ENCODE peak calls at places on chromosomes 2 and 18, in seven cellular contexts. Y is transverse colon, P is GM23338, K is suprapubic skin, B is sigmoid colon, L is stomach, W is HCT116. M is an unnamed sample.

GRCh38 chr2:225002656-225003045 is 39.6 kb downstream of the DOCK10 start:
- DNase-seq in Y (no peak), P (no peak), K (no peak), B (no peak), L (no peak), W (no peak), M (peak; percentile 75)

GRCh38 chr2:72925328-72925943 is 8.1 kb downstream of the EMX1 start:
- DNase-seq in Y (no peak), P (peak; percentile 70), K (no peak), B (peak; percentile 35), L (peak; percentile 18), W (no peak), M (no peak)

GRCh38 chr18:48862116-48862515 is 88.6 kb downstream of the SMAD7 start:
- DNase-seq in Y (no peak), P (no peak), K (no peak), B (no peak), L (no peak), W (no peak), M (peak; percentile 47)

GRCh38 chr18:13455960-13456471 is 237.5 kb downstream of the LDLRAD4 start:
- DNase-seq in Y (no peak), P (no peak), K (peak; percentile 45), B (no peak), L (no peak), W (no peak), M (no peak)

GRCh38 chr18:2883137-2883671 is 36.4 kb downstream of the EMILIN2 start:
- DNase-seq in Y (peak; percentile 19), P (no peak), K (peak; percentile 52), B (no peak), L (no peak), W (no peak), M (peak; percentile 84)

GRCh38 chr2:143758629-143759330 is 629.6 kb downstream of the ARHGAP15 start:
- DNase-seq in Y (no peak), P (peak; percentile 58), K (no peak), B (no peak), L (no peak), W (no peak), M (no peak)

GRCh38 chr18:52715961-52716360 is 376.0 kb downstream of the DCC start:
- DNase-seq in Y (no peak), P (no peak), K (no peak), B (no peak), L (no peak), W (no peak), M (no peak)

GRCh38 chr2:70328921-70329561 is 27.2 kb upstream of the FAM136A start:
- DNase-seq in Y (peak; percentile 87), P (peak; percentile 54), K (no peak), B (no peak), L (peak; percentile 73), W (peak; percentile 96), M (no peak)

GRCh38 chr2:135132314-135132713 is 80.2 kb downstream of the RAB3GAP1 start:
- DNase-seq in Y (no peak), P (no peak), K (no peak), B (no peak), L (no peak), W (no peak), M (no peak)

GRCh38 chr2:54551123-54551756 is 95.1 kb downstream of the SPTBN1 start:
- DNase-seq in Y (peak; percentile 33), P (peak; percentile 80), K (no peak), B (no peak), L (peak; percentile 72), W (no peak), M (no peak)

GRCh38 chr18:13614701-13615288 is 111.6 kb downstream of the FAM210A start:
- DNase-seq in Y (no peak), P (no peak), K (no peak), B (peak; percentile 67), L (no peak), W (no peak), M (peak; percentile 78)

GRCh38 chr2:33336036-33336625 is 140.3 kb upstream of the RASGRP3 start:
- DNase-seq in Y (no peak), P (no peak), K (no peak), B (no peak), L (no peak), W (no peak), M (no peak)

GRCh38 chr18:4528405-4528804 is 73.3 kb upstream of the DLGAP1 start:
- DNase-seq in Y (no peak), P (no peak), K (no peak), B (no peak), L (no peak), W (no peak), M (no peak)

GRCh38 chr2:1054399-1054798 is 103.8 kb downstream of the SNTG2 start:
- DNase-seq in Y (no peak), P (no peak), K (no peak), B (no peak), L (no peak), W (no peak), M (no peak)

GRCh38 chr2:68745006-68745405 is 10.4 kb downstream of the ARHGAP25 start:
- DNase-seq in Y (no peak), P (no peak), K (no peak), B (no peak), L (no peak), W (no peak), M (no peak)

GRCh38 chr2:75512455-75513212 is 48.1 kb downstream of the EVA1A start:
- DNase-seq in Y (no peak), P (no peak), K (no peak), B (no peak), L (no peak), W (no peak), M (no peak)

GRCh38 chr2:219406861-219407230 is 11.3 kb upstream of the DES start:
- DNase-seq in Y (peak; percentile 60), P (no peak), K (no peak), B (peak; percentile 97), L (no peak), W (no peak), M (no peak)
- TF ChIP-seq POLR2AphosphoS5 in Y (no peak), P (no peak), K (no peak), B (peak; percentile 65), L (no peak), W (no peak), M (no peak)

GRCh38 chr2:176079285-176079830 is 4.4 kb downstream of the EVX2 start:
- DNase-seq in Y (no peak), P (peak; percentile 70), K (no peak), B (no peak), L (no peak), W (no peak), M (no peak)
- TF ChIP-seq POLR2AphosphoS5 in Y (no peak), P (no peak), K (no peak), B (no peak), L (no peak), W (no peak), M (no peak)

GRCh38 chr2:159795781-159796667 is 2.0 kb downstream of the CD302 start:
- DNase-seq in Y (no peak), P (no peak), K (no peak), B (no peak), L (no peak), W (no peak), M (no peak)
- TF ChIP-seq POLR2AphosphoS5 in Y (no peak), P (no peak), K (no peak), B (no peak), L (no peak), W (no peak), M (no peak)

GRCh38 chr2:43226955-43227829 is 786 bp upstream of the ZFP36L2 start:
- DNase-seq in Y (peak; percentile 96), P (peak; percentile 88), K (peak; percentile 97), B (peak; percentile 99), L (peak; percentile 98), W (peak; percentile 47), M (peak; percentile 97)
- TF ChIP-seq POLR2AphosphoS5 in Y (peak; percentile 92), P (no peak), K (no peak), B (peak; percentile 78), L (peak; percentile 90), W (peak; percentile 16), M (peak; percentile 79)

GRCh38 chr2:35510641-35511040 is 844.9 kb upstream of the CRIM1 start:
- DNase-seq in Y (no peak), P (no peak), K (no peak), B (no peak), L (no peak), W (no peak), M (no peak)
- TF ChIP-seq POLR2AphosphoS5 in Y (no peak), P (no peak), K (no peak), B (no peak), L (no peak), W (no peak), M (peak; percentile 54)

GRCh38 chr2:189254268-189254883 is 74.8 kb upstream of the COL5A2 start:
- DNase-seq in Y (peak; percentile 13), P (no peak), K (peak; percentile 84), B (peak; percentile 73), L (no peak), W (no peak), M (no peak)
- TF ChIP-seq POLR2AphosphoS5 in Y (no peak), P (no peak), K (no peak), B (no peak), L (no peak), W (no peak), M (no peak)

GRCh38 chr2:105215586-105216192 is 25.9 kb upstream of the GPR45 start:
- DNase-seq in Y (no peak), P (no peak), K (no peak), B (no peak), L (no peak), W (no peak), M (no peak)
- TF ChIP-seq POLR2AphosphoS5 in Y (no peak), P (no peak), K (no peak), B (no peak), L (no peak), W (no peak), M (no peak)

DNA sequence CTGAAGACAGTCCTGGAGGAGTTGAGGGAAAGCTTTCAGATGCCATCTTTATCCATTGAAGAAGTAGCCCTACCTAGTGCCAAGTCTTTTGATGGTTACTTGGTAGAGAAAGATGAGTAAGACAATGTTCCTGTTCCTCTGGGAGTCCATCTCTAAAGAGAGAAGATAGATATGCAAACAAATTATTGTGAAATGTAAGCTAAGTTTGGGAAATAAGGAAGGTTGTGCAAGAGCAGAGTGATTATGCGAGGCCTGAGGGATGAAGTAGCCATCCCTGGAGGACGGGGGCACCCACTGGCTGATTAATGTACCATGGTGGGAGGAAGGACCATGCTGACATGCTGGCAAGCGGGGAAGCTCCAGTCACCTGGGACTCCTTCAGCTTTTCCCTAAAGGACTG is 994 bp upstream of the DTNA start:
- DNase-seq in Y (no peak), P (no peak), K (peak; percentile 68), B (peak; percentile 76), L (no peak), W (no peak), M (no peak)
- TF ChIP-seq POLR2AphosphoS5 in Y (peak; percentile 84), P (no peak), K (no peak), B (peak; percentile 49), L (peak; percentile 56), W (no peak), M (no peak)

M was measured in spleen.